ENCODE peak calls at places on chromosomes 6 and 20, in eight cellular contexts. R is stimulated activated CD8-positive, alpha-beta memory T cell treated with anti-CD3 and anti-CD28 coated beads, Interleukin-15, amount 100 ng/mL, for 1 hour; F is MV-4-11; B is foreskin fibroblast; Z is iPS DF 6.9; I is glutamatergic neuron; D is activated CD4-positive, alpha-beta T cell treated with anti-CD3 and anti-CD28 coated beads, Interleukin-2, amount 10 ng/mL, durations not matched to agents 24 days and 14 days; A is immature natural killer cell. Q is an unnamed sample.

GRCh38 chr20:44393608-44394519 is 38.4 kb downstream of the HNF4A start:
- DNase-seq in R (no peak), F (no peak), B (no peak), Z (no peak), I (no peak), D (no peak), A (no peak), Q (no peak)

GRCh38 chr6:57193177-57193576 is 21.1 kb downstream of the BAG2 start:
- DNase-seq in R (no peak), F (peak), B (peak), Z (no peak), I (no peak), D (no peak), A (no peak), Q (no peak)

GRCh38 chr6:33981421-33981820 is 164.5 kb downstream of the GRM4 start:
- DNase-seq in R (no peak), F (no peak), B (no peak), Z (no peak), I (no peak), D (no peak), A (no peak), Q (no peak)

GRCh38 chr6:128307671-128308070 is 212.7 kb downstream of the PTPRK start:
- DNase-seq in R (no peak), F (no peak), B (peak), Z (no peak), I (no peak), D (no peak), A (no peak), Q (no peak)

GRCh38 chr20:53738039-53738944 is 144.7 kb upstream of the ZNF217 start:
- DNase-seq in R (no peak), F (no peak), B (peak), Z (no peak), I (peak), D (no peak), A (no peak), Q (no peak)

GRCh38 chr20:3238616-3239025 is 369 bp downstream of the SLC4A11 start:
- DNase-seq in R (no peak), F (peak), B (peak), Z (no peak), I (peak), D (peak), A (peak), Q (no peak)

GRCh38 chr20:25083141-25083772 is 1.3 kb upstream of the VSX1 start:
- DNase-seq in R (no peak), F (no peak), B (peak), Z (no peak), I (no peak), D (no peak), A (no peak), Q (no peak)

GRCh38 chr20:45181639-45182038 is 6.9 kb downstream of the PI3 start:
- DNase-seq in R (no peak), F (no peak), B (peak), Z (no peak), I (no peak), D (no peak), A (no peak), Q (no peak)

GRCh38 chr20:20002101-20002998 is 14.8 kb upstream of the NAA20 start:
- DNase-seq in R (no peak), F (peak), B (peak), Z (no peak), I (no peak), D (no peak), A (no peak), Q (no peak)

Q was measured in activated CD4-positive, CD25-positive, alpha-beta regulatory T cell.